ENCODE peak calls at places on chromosomes 16 and 17, in six cellular contexts. One of them, this sample, is unnamed.

GRCh38 chr17:45906237-45906636 is 11.9 kb downstream of the MAPT start:
- DNase-seq in mammary epithelial cell: no peak
- DNase-seq in HFFc6: no peak
- DNase-seq in lower lobe of right lung: no peak
- DNase-seq in GM06990: no peak
- DNase-seq in MM.1S: no peak
- DNase-seq in this sample: no peak

GRCh38 chr16:88926374-88926990 is 50.5 kb downstream of the CBFA2T3 start:
- DNase-seq in MM.1S: no peak
- DNase-seq in HFFc6: no peak
- DNase-seq in GM06990: no peak
- DNase-seq in mammary epithelial cell: no peak
- DNase-seq in lower lobe of right lung: no peak
- DNase-seq in this sample: no peak

GRCh38 chr17:31499771-31500554 is 108.5 kb downstream of the RAB11FIP4 start:
- DNase-seq in mammary epithelial cell: peak
- DNase-seq in MM.1S: no peak
- DNase-seq in GM06990: no peak
- DNase-seq in lower lobe of right lung: peak
- DNase-seq in HFFc6: peak
- DNase-seq in this sample: no peak

GRCh38 chr16:6977906-6978305 is 354.7 kb upstream of the RBFOX1 start:
- DNase-seq in GM06990: no peak
- DNase-seq in MM.1S: no peak
- DNase-seq in mammary epithelial cell: no peak
- DNase-seq in lower lobe of right lung: no peak
- DNase-seq in HFFc6: no peak
- DNase-seq in this sample: no peak

GRCh38 chr17:77480509-77481215 is 339.9 kb downstream of the SEC14L1 start:
- DNase-seq in mammary epithelial cell: no peak
- DNase-seq in HFFc6: no peak
- DNase-seq in lower lobe of right lung: no peak
- DNase-seq in MM.1S: peak
- DNase-seq in GM06990: no peak
- DNase-seq in this sample: no peak

GRCh38 chr17:52159810-52160578 is 1.5 kb upstream of the CA10 start:
- DNase-seq in lower lobe of right lung: no peak
- DNase-seq in MM.1S: no peak
- DNase-seq in mammary epithelial cell: no peak
- DNase-seq in HFFc6: no peak
- DNase-seq in GM06990: no peak
- DNase-seq in this sample: no peak

GRCh38 chr17:78174332-78174869 is 6.0 kb downstream of the SYNGR2 start:
- DNase-seq in GM06990: no peak
- DNase-seq in HFFc6: no peak
- DNase-seq in lower lobe of right lung: peak
- DNase-seq in mammary epithelial cell: peak
- DNase-seq in MM.1S: peak
- DNase-seq in this sample: no peak

GRCh38 chr16:54054237-54054780 is 232.3 kb downstream of the IRX3 start:
- DNase-seq in mammary epithelial cell: no peak
- DNase-seq in MM.1S: no peak
- DNase-seq in HFFc6: no peak
- DNase-seq in lower lobe of right lung: no peak
- DNase-seq in GM06990: no peak
- DNase-seq in this sample: no peak

GRCh38 chr17:57939797-57940196 is 15.4 kb downstream of the CUEDC1 start:
- DNase-seq in lower lobe of right lung: peak
- DNase-seq in mammary epithelial cell: no peak
- DNase-seq in HFFc6: no peak
- DNase-seq in MM.1S: peak
- DNase-seq in GM06990: peak
- DNase-seq in this sample: peak

GRCh38 chr16:23072084-23072599 is 77.1 kb downstream of the USP31 start:
- DNase-seq in lower lobe of right lung: peak
- DNase-seq in HFFc6: peak
- DNase-seq in MM.1S: no peak
- DNase-seq in mammary epithelial cell: peak
- DNase-seq in GM06990: no peak
- DNase-seq in this sample: no peak

GRCh38 chr17:39235555-39236221 is 9.9 kb upstream of the STAC2 start:
- DNase-seq in HFFc6: peak
- DNase-seq in mammary epithelial cell: peak
- DNase-seq in lower lobe of right lung: no peak
- DNase-seq in MM.1S: peak
- DNase-seq in GM06990: peak
- DNase-seq in this sample: peak

GRCh38 chr16:66189951-66190350 is 176.5 kb upstream of the CDH5 start:
- DNase-seq in MM.1S: no peak
- DNase-seq in mammary epithelial cell: peak
- DNase-seq in GM06990: no peak
- DNase-seq in lower lobe of right lung: no peak
- DNase-seq in HFFc6: peak
- DNase-seq in this sample: no peak

GRCh38 chr17:1414634-1415033 is 14.6 kb upstream of the YWHAE start:
- DNase-seq in mammary epithelial cell: no peak
- DNase-seq in MM.1S: no peak
- DNase-seq in lower lobe of right lung: peak
- DNase-seq in GM06990: no peak
- DNase-seq in HFFc6: no peak
- DNase-seq in this sample: no peak

GRCh38 chr16:57485916-57486857 is at the start of gene DOK4:
- DNase-seq in mammary epithelial cell: peak
- DNase-seq in MM.1S: peak
- DNase-seq in HFFc6: peak
- DNase-seq in lower lobe of right lung: peak
- DNase-seq in GM06990: peak
- DNase-seq in this sample: peak

GRCh38 chr17:50183439-50184001 is 17.7 kb downstream of the SGCA start:
- DNase-seq in HFFc6: no peak
- DNase-seq in mammary epithelial cell: no peak
- DNase-seq in GM06990: no peak
- DNase-seq in MM.1S: no peak
- DNase-seq in lower lobe of right lung: no peak
- DNase-seq in this sample: peak

GRCh38 chr17:50184611-50185398 is 16.6 kb downstream of the COL1A1 start:
- DNase-seq in MM.1S: no peak
- DNase-seq in mammary epithelial cell: peak
- DNase-seq in lower lobe of right lung: peak
- DNase-seq in HFFc6: peak
- DNase-seq in GM06990: no peak
- DNase-seq in this sample: peak

GRCh38 chr17:50182783-50183438 is 17.1 kb downstream of the SGCA start:
- DNase-seq in lower lobe of right lung: no peak
- DNase-seq in GM06990: no peak
- DNase-seq in mammary epithelial cell: no peak
- DNase-seq in MM.1S: no peak
- DNase-seq in HFFc6: no peak
- DNase-seq in this sample: no peak

GRCh38 chr17:50185724-50186545 is 15.5 kb downstream of the COL1A1 start:
- DNase-seq in mammary epithelial cell: no peak
- DNase-seq in MM.1S: no peak
- DNase-seq in HFFc6: no peak
- DNase-seq in lower lobe of right lung: no peak
- DNase-seq in GM06990: no peak
- DNase-seq in this sample: no peak

DNA sequence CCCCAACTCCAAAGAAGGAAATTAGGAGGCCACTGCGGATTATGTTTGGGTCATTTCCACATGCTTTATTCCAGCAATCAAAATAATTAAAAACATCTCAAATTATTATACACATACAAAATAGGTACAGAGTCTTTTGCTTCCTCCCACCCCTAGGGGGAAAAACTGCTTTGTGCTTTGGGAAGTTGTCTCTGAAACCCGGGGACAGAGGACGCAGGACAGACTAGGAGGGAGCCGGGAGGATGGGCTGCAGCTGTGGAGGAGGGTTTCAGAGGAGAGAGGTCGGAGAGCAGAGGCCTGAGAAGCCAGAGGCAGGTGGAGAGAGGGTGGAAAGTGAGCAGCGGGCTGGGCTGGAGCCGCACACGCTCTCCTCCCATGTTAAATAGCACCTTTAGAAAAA is 17.4 kb downstream of the COL1A1 start:
- DNase-seq in GM06990: no peak
- DNase-seq in lower lobe of right lung: no peak
- DNase-seq in MM.1S: no peak
- DNase-seq in HFFc6: no peak
- DNase-seq in mammary epithelial cell: no peak
- DNase-seq in this sample: no peak
- TF ChIP-seq CTCF in GM06990: no peak
- TF ChIP-seq CTCF in lower lobe of right lung: no peak
- TF ChIP-seq CTCF in MM.1S: no peak
- TF ChIP-seq CTCF in HFFc6: peak
- TF ChIP-seq CTCF in mammary epithelial cell: no peak
- TF ChIP-seq CTCF in this sample: no peak

GRCh38 chr16:49644143-49644460 is 211.8 kb downstream of the ZNF423 start:
- DNase-seq in HFFc6: no peak
- DNase-seq in GM06990: no peak
- DNase-seq in mammary epithelial cell: no peak
- DNase-seq in MM.1S: no peak
- DNase-seq in lower lobe of right lung: no peak
- DNase-seq in this sample: no peak
- TF ChIP-seq CTCF in HFFc6: no peak
- TF ChIP-seq CTCF in GM06990: peak
- TF ChIP-seq CTCF in mammary epithelial cell: no peak
- TF ChIP-seq CTCF in MM.1S: no peak
- TF ChIP-seq CTCF in lower lobe of right lung: no peak
- TF ChIP-seq CTCF in this sample: no peak

GRCh38 chr16:15461376-15461775 is 27.0 kb downstream of the BMERB1 start:
- DNase-seq in MM.1S: no peak
- DNase-seq in HFFc6: no peak
- DNase-seq in mammary epithelial cell: peak
- DNase-seq in GM06990: no peak
- DNase-seq in lower lobe of right lung: no peak
- DNase-seq in this sample: no peak

GRCh38 chr16:15457390-15457789 is 23.0 kb downstream of the BMERB1 start:
- DNase-seq in lower lobe of right lung: no peak
- DNase-seq in mammary epithelial cell: no peak
- DNase-seq in GM06990: no peak
- DNase-seq in MM.1S: no peak
- DNase-seq in HFFc6: no peak
- DNase-seq in this sample: no peak

GRCh38 chr16:15460601-15461000 is 26.2 kb downstream of the BMERB1 start:
- DNase-seq in MM.1S: no peak
- DNase-seq in HFFc6: no peak
- DNase-seq in lower lobe of right lung: no peak
- DNase-seq in GM06990: no peak
- DNase-seq in mammary epithelial cell: no peak
- DNase-seq in this sample: no peak

GRCh38 chr16:15452456-15452855 is 18.1 kb downstream of the BMERB1 start:
- DNase-seq in MM.1S: no peak
- DNase-seq in HFFc6: no peak
- DNase-seq in mammary epithelial cell: no peak
- DNase-seq in lower lobe of right lung: no peak
- DNase-seq in GM06990: no peak
- DNase-seq in this sample: no peak

GRCh38 chr16:15457958-15458357 is 23.6 kb downstream of the BMERB1 start:
- DNase-seq in mammary epithelial cell: no peak
- DNase-seq in HFFc6: no peak
- DNase-seq in lower lobe of right lung: no peak
- DNase-seq in GM06990: no peak
- DNase-seq in MM.1S: no peak
- DNase-seq in this sample: no peak
- TF ChIP-seq CTCF in mammary epithelial cell: no peak
- TF ChIP-seq CTCF in HFFc6: no peak
- TF ChIP-seq CTCF in lower lobe of right lung: no peak
- TF ChIP-seq CTCF in GM06990: no peak
- TF ChIP-seq CTCF in MM.1S: no peak
- TF ChIP-seq CTCF in this sample: no peak

DNA sequence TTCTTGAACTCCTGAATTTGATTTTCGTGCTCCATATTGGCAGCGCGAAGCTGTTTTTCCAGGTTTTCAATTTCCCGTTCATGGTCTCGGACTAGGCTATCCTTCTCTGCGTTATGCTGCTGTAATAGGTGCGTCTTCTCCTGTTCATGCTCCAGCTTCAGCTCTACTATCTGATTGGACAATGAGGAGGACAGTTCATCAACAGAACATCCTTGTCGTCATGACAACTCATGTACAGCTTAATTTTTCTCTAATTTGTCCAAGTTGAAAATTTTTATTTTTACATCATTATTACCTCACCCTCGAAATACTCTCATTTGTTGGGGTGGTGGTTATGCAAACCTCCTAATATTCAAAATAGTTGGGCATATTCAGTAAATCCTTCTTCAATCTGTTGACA is 289.8 kb downstream of the CEP112 start:
- DNase-seq in MM.1S: no peak
- DNase-seq in GM06990: no peak
- DNase-seq in lower lobe of right lung: no peak
- DNase-seq in HFFc6: no peak
- DNase-seq in mammary epithelial cell: no peak
- DNase-seq in this sample: no peak
- TF ChIP-seq CTCF in MM.1S: no peak
- TF ChIP-seq CTCF in GM06990: no peak
- TF ChIP-seq CTCF in lower lobe of right lung: no peak
- TF ChIP-seq CTCF in HFFc6: no peak
- TF ChIP-seq CTCF in mammary epithelial cell: no peak
- TF ChIP-seq CTCF in this sample: no peak

GRCh38 chr17:7486181-7486580 is 2.0 kb downstream of the POLR2A start:
- DNase-seq in GM06990: no peak
- DNase-seq in lower lobe of right lung: no peak
- DNase-seq in mammary epithelial cell: no peak
- DNase-seq in MM.1S: no peak
- DNase-seq in HFFc6: peak
- DNase-seq in this sample: no peak

GRCh38 chr17:7490144-7490543 is 6.0 kb downstream of the POLR2A start:
- DNase-seq in mammary epithelial cell: no peak
- DNase-seq in HFFc6: no peak
- DNase-seq in lower lobe of right lung: no peak
- DNase-seq in MM.1S: no peak
- DNase-seq in GM06990: no peak
- DNase-seq in this sample: no peak

GRCh38 chr17:7484067-7484963 is at the start of gene POLR2A:
- DNase-seq in GM06990: peak
- DNase-seq in lower lobe of right lung: peak
- DNase-seq in HFFc6: peak
- DNase-seq in MM.1S: peak
- DNase-seq in mammary epithelial cell: peak
- DNase-seq in this sample: peak

GRCh38 chr17:7483238-7484066 is 714 bp upstream of the POLR2A start:
- DNase-seq in HFFc6: peak
- DNase-seq in mammary epithelial cell: peak
- DNase-seq in GM06990: peak
- DNase-seq in MM.1S: peak
- DNase-seq in lower lobe of right lung: peak
- DNase-seq in this sample: peak

DNA sequence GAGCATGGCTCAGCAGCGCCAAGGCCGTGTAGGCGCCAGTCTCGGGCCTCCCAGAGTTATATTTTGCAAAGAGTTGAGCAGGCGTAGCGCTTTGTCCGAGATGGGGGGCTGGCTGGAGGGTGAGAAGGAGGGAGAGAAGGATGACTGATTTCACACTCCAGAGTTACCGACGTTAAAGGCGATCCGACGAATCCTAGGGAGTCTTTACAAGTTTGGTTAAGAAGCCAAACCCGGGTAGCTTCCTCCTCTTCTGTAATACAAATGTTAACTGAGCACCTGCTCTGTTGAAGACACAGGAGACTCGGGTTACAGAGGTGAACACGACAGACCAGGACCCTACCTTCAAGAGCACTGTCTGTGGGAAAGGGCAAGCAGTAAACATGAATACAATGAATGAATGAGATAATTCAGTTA is 805 bp downstream of the POLR2A start:
- DNase-seq in mammary epithelial cell: no peak
- DNase-seq in GM06990: no peak
- DNase-seq in MM.1S: no peak
- DNase-seq in lower lobe of right lung: no peak
- DNase-seq in HFFc6: no peak
- DNase-seq in this sample: no peak
- TF ChIP-seq CTCF in mammary epithelial cell: peak
- TF ChIP-seq CTCF in GM06990: no peak
- TF ChIP-seq CTCF in MM.1S: peak
- TF ChIP-seq CTCF in lower lobe of right lung: no peak
- TF ChIP-seq CTCF in HFFc6: no peak
- TF ChIP-seq CTCF in this sample: peak